ENCODE peak calls at places on chromosomes 7 and 10, in six cellular contexts. Q is neuronal stem cell, T is GM12878, F is tibial artery, I is brain microvascular endothelial cell, L is aorta. N is an unnamed sample.

GRCh38 chr7:26155531-26156375 is 3.8 kb downstream of the NFE2L3 start:
- DNase-seq in T (no peak), Q (no peak), L (no peak), F (no peak), I (peak), N (peak)

GRCh38 chr7:48109848-48110663 is 21.0 kb downstream of the UPP1 start:
- DNase-seq in F (peak), Q (peak), I (peak), L (peak), T (peak), N (peak)

GRCh38 chr7:47950714-47951113 is 2.4 kb upstream of the PKD1L1 start:
- DNase-seq in Q (no peak), T (no peak), I (no peak), L (no peak), F (no peak), N (no peak)

GRCh38 chr7:80721880-80722595 is 83.6 kb downstream of the CD36 start:
- DNase-seq in L (no peak), F (no peak), I (peak), T (no peak), Q (no peak), N (peak)

GRCh38 chr7:43735802-43736603 is 6.7 kb upstream of the COA1 start:
- DNase-seq in Q (no peak), F (no peak), I (peak), T (peak), L (no peak), N (peak)

GRCh38 chr10:98259606-98260319 is 8.2 kb downstream of the LOXL4 start:
- DNase-seq in L (no peak), I (no peak), F (no peak), Q (no peak), T (no peak), N (no peak)

GRCh38 chr7:1329261-1329660 is 96.6 kb downstream of the UNCX start:
- DNase-seq in Q (no peak), I (no peak), T (no peak), F (no peak), L (no peak), N (no peak)

GRCh38 chr7:20153567-20153966 is 63.6 kb downstream of the MACC1 start:
- DNase-seq in T (no peak), Q (no peak), F (no peak), L (no peak), I (no peak), N (no peak)

GRCh38 chr10:44635181-44635580 is 250.3 kb upstream of the CXCL12 start:
- DNase-seq in T (no peak), F (no peak), I (no peak), L (no peak), Q (no peak), N (no peak)

GRCh38 chr10:113991091-113991860 is 52.4 kb upstream of the ADRB1 start:
- DNase-seq in I (no peak), T (no peak), Q (no peak), F (no peak), L (no peak), N (no peak)

GRCh38 chr7:7434379-7434778 is 101.3 kb downstream of the COL28A1 start:
- DNase-seq in L (no peak), Q (no peak), I (no peak), F (no peak), T (no peak), N (no peak)

GRCh38 chr7:11667071-11667809 is 164.8 kb downstream of the THSD7A start:
- DNase-seq in I (no peak), F (no peak), T (no peak), L (no peak), Q (no peak), N (no peak)

GRCh38 chr10:131117416-131118212 is 193.9 kb downstream of the TCERG1L start:
- DNase-seq in F (no peak), T (no peak), Q (no peak), I (no peak), L (no peak), N (no peak)

GRCh38 chr7:82375713-82376112 is 67.9 kb downstream of the CACNA2D1 start:
- DNase-seq in F (no peak), T (no peak), L (no peak), Q (no peak), I (no peak), N (no peak)

GRCh38 chr7:132783824-132784223 is 207.6 kb upstream of the PLXNA4 start:
- DNase-seq in I (peak), F (no peak), L (no peak), T (no peak), Q (no peak), N (no peak)

GRCh38 chr7:54967384-54967783 is 51.4 kb upstream of the EGFR start:
- DNase-seq in I (no peak), T (no peak), L (no peak), Q (no peak), F (no peak), N (no peak)

GRCh38 chr7:27101906-27102577 is 441 bp downstream of the HOXA2 start:
- DNase-seq in F (no peak), Q (no peak), L (peak), T (no peak), I (no peak), N (no peak)

GRCh38 chr7:5354460-5355279 is 69.0 kb downstream of the TNRC18 start:
- DNase-seq in L (no peak), T (no peak), Q (no peak), I (no peak), F (no peak), N (peak)

GRCh38 chr7:138350701-138351357 is 109.2 kb upstream of the TRIM24 start:
- DNase-seq in F (no peak), L (no peak), I (no peak), T (no peak), Q (no peak), N (no peak)

GRCh38 chr7:43430412-43430811 is 152.5 kb upstream of the STK17A start:
- DNase-seq in L (no peak), I (no peak), Q (no peak), T (no peak), F (no peak), N (no peak)

GRCh38 chr10:84412482-84412881 is 84.1 kb downstream of the CCSER2 start:
- DNase-seq in T (no peak), Q (no peak), F (no peak), L (no peak), I (no peak), N (no peak)

GRCh38 chr10:101552445-101552844 is 35.6 kb downstream of the POLL start:
- DNase-seq in Q (no peak), T (no peak), L (no peak), F (no peak), I (no peak), N (no peak)

GRCh38 chr10:69974551-69975155 is 78.0 kb upstream of the MACROH2A2 start:
- DNase-seq in Q (no peak), I (peak), T (no peak), L (no peak), F (no peak), N (no peak)

GRCh38 chr7:131109011-131109756 is 218.5 kb upstream of the MKLN1 start:
- DNase-seq in Q (no peak), F (no peak), I (no peak), L (no peak), T (no peak), N (no peak)

GRCh38 chr7:37438879-37439278 is 9.8 kb downstream of the ELMO1 start:
- DNase-seq in Q (no peak), L (no peak), F (no peak), I (no peak), T (no peak), N (no peak)

GRCh38 chr10:3071405-3072198 is 4.3 kb downstream of the PFKP start:
- DNase-seq in F (no peak), T (no peak), Q (no peak), L (no peak), I (peak), N (peak)

GRCh38 chr7:41956276-41956675 is 253.4 kb upstream of the INHBA start:
- DNase-seq in Q (no peak), F (no peak), I (no peak), T (no peak), L (no peak), N (no peak)

GRCh38 chr7:41956712-41957111 is 253.8 kb upstream of the INHBA start:
- DNase-seq in Q (no peak), I (no peak), L (no peak), T (no peak), F (no peak), N (no peak)

DNA sequence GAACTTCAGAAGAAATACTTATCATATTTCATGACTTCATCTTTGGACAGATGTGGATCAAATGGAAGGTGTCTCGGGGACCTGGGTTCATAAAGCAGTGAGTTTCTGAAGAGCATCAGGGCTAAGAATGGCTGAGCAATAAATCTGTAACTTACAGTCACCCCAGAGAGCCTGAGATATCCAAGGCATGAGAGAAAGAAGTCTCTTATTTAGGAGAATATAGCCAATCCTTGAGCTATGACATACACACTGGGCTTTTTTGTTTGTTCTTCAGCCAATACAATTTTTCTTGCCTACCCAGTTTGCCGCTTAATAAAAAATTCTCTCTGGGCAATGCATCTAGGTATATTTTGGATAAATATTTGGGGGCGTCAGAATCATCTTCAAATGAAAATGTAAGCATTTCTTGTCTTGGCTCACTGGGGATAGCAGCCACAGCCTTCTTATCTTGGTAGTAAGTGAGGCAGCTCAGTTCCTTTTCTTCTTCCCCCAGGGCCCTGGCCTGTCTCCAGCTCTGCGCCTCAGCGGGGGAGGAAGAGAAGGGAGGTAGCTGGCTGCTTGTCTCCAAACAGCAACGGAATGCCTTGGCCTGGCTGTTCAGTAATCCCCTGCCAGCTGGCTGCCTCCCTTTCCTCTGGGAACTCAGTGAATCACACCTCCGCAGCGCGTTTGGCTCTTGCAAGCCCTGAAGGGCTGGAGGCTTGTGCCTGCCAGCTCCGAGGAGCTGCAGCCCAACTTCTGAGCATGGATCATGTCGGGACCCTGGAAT is 252.8 kb upstream of the INHBA start:
- DNase-seq in L (peak), T (no peak), I (peak), Q (peak), F (peak), N (peak)
- H3K4me3 ChIP-seq in L (no peak), T (no peak), I (no peak), Q (no peak), F (no peak), N (no peak)

GRCh38 chr7:155544485-155544884 is 1.9 kb downstream of the CNPY1 start:
- DNase-seq in F (no peak), Q (no peak), L (no peak), I (no peak), T (no peak), N (no peak)

GRCh38 chr7:155543011-155543881 is 3.1 kb downstream of the CNPY1 start:
- DNase-seq in L (no peak), T (no peak), F (no peak), Q (no peak), I (no peak), N (no peak)

GRCh38 chr7:155540553-155540952 is 5.8 kb downstream of the CNPY1 start:
- DNase-seq in T (no peak), I (no peak), Q (no peak), L (peak), F (no peak), N (no peak)

GRCh38 chr7:155543926-155544325 is 2.4 kb downstream of the CNPY1 start:
- DNase-seq in F (no peak), Q (no peak), T (no peak), L (no peak), I (no peak), N (no peak)

GRCh38 chr7:155542276-155542675 is 4.1 kb downstream of the CNPY1 start:
- DNase-seq in Q (no peak), L (peak), F (no peak), I (no peak), T (no peak), N (no peak)
- H3K4me3 ChIP-seq in Q (no peak), L (no peak), F (no peak), I (no peak), T (no peak), N (no peak)

GRCh38 chr10:79399242-79399831 is 46.1 kb downstream of the ZCCHC24 start:
- DNase-seq in I (peak), F (peak), T (no peak), L (peak), Q (peak), N (peak)
- H3K4me3 ChIP-seq in I (peak), F (no peak), T (no peak), L (no peak), Q (peak), N (no peak)

DNA sequence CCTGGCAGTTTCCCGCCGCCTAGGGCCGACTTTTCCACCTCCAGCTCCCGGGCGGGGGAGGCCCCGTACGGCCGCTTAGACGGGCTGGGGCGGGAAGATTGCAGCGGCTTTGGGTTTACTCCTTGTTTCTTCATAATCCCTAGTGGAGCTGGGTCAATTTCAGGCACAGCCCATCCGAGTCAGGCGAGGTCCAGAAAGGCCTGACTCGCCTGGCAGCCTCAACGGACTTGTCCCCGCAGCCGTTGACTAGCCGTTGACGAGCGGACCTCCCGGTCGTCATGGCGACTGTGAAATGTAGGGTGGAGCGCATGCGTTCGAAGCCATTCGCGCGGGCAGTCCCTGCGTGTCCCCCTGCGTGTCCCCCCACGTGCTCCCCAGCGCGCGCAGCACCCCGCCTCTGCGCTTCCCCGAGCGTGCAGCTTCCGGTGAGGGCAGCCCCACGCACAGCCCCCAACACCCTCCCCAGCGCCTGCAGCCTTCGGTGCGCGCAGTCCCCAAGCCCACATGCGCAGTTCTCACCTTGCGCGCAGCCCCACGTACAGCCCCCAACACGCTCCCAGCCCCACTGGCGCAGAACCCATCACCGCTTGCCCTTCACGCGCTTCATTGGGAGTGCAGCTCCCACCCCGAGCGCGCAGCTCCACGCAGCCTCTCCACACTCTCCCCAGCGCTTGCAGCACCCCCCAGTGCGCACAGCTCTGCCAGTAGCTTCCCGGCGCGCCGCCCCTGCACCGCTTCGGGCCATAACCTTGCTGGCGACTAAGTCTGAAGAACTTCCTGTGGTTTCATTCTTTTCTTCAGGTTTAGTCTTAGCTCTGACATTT is 67.8 kb downstream of the TBX20 start:
- DNase-seq in F (peak), I (peak), L (no peak), T (no peak), Q (peak), N (no peak)
- H3K4me3 ChIP-seq in F (peak), I (peak), L (no peak), T (no peak), Q (peak), N (peak)

GRCh38 chr10:72009430-72010081 is 45.4 kb downstream of the CHST3 start:
- DNase-seq in I (peak), F (peak), T (no peak), Q (peak), L (peak), N (no peak)
- H3K4me3 ChIP-seq in I (no peak), F (no peak), T (no peak), Q (no peak), L (no peak), N (no peak)

GRCh38 chr7:28986028-28986427 is 27.9 kb upstream of the TRIL start:
- DNase-seq in L (no peak), Q (no peak), F (no peak), I (no peak), T (no peak), N (no peak)
- H3K4me3 ChIP-seq in L (no peak), Q (no peak), F (no peak), I (no peak), T (no peak), N (no peak)

GRCh38 chr10:23158370-23158769 is 33.7 kb upstream of the PTF1A start:
- DNase-seq in L (no peak), Q (peak), F (no peak), T (no peak), I (peak), N (peak)
- H3K4me3 ChIP-seq in L (no peak), Q (no peak), F (no peak), T (no peak), I (no peak), N (no peak)

GRCh38 chr10:35608317-35608672 is 3.2 kb downstream of the GJD4 start:
- DNase-seq in Q (no peak), I (no peak), F (no peak), L (no peak), T (no peak), N (no peak)
- H3K4me3 ChIP-seq in Q (no peak), I (peak), F (peak), L (no peak), T (no peak), N (peak)